ENCODE peak calls at places on chromosomes 4 and X, in ten cellular contexts. N is neural progenitor cell, X is Peyer's patch, M is astrocyte of the spinal cord, A is WTC11, B is fibroblast of mammary gland, I is astrocyte, J is sigmoid colon, Q is choroid plexus epithelial cell, G is GM13976. H is an unnamed sample.

GRCh38 chr4:73161527-73162185 is 92.1 kb upstream of the COX18 start:
- DNase-seq in N (no peak), X (no peak), M (no peak), A (no peak), B (no peak), I (no peak), J (no peak), Q (no peak), G (no peak), H (no peak)

GRCh38 chrX:124190440-124190839 is 142.0 kb upstream of the TEX13D start:
- DNase-seq in N (no peak), X (no peak), M (no peak), A (no peak), B (no peak), I (no peak), J (no peak), Q (no peak), G (no peak), H (no peak)

GRCh38 chrX:2894885-2895292 is 34.2 kb downstream of the ARSD start:
- DNase-seq in N (no peak), X (no peak), M (no peak), A (no peak), B (peak; percentile 26), I (peak; percentile 20), J (peak; percentile 88), Q (peak; percentile 41), G (no peak), H (no peak)

GRCh38 chr4:148445071-148445902 is 3.1 kb upstream of the NR3C2 start:
- DNase-seq in N (peak; percentile 85), X (peak; percentile 88), M (no peak), A (peak; percentile 70), B (no peak), I (no peak), J (peak; percentile 85), Q (no peak), G (peak; percentile 53), H (peak; percentile 94)

GRCh38 chr4:83438719-83439118 is 16.9 kb downstream of the HELQ start:
- DNase-seq in N (no peak), X (no peak), M (no peak), A (no peak), B (peak; percentile 4), I (no peak), J (no peak), Q (no peak), G (no peak), H (no peak)

GRCh38 chrX:39922926-39923325 is 174.8 kb downstream of the BCOR start:
- DNase-seq in N (no peak), X (no peak), M (no peak), A (no peak), B (no peak), I (no peak), J (no peak), Q (no peak), G (no peak), H (no peak)

GRCh38 chr4:56892686-56893085 is 15.0 kb upstream of the REST start:
- DNase-seq in N (no peak), X (no peak), M (no peak), A (no peak), B (no peak), I (no peak), J (no peak), Q (no peak), G (no peak), H (no peak)

GRCh38 chr4:156609421-156609820 is 362.2 kb downstream of the PDGFC start:
- DNase-seq in N (no peak), X (no peak), M (no peak), A (no peak), B (no peak), I (peak; percentile 22), J (no peak), Q (no peak), G (no peak), H (no peak)

GRCh38 chrX:114924423-114924822 is 93.0 kb downstream of the IL13RA2 start:
- DNase-seq in N (no peak), X (no peak), M (no peak), A (no peak), B (no peak), I (no peak), J (no peak), Q (peak; percentile 23), G (no peak), H (no peak)

GRCh38 chr4:158778712-158779111 is 9.9 kb downstream of the FNIP2 start:
- DNase-seq in N (no peak), X (no peak), M (no peak), A (no peak), B (no peak), I (peak; percentile 45), J (no peak), Q (no peak), G (no peak), H (no peak)

GRCh38 chrX:29903365-29903764 is 312.0 kb upstream of the MAGEB2 start:
- DNase-seq in N (no peak), X (no peak), M (peak; percentile 13), A (no peak), B (peak; percentile 6), I (no peak), J (no peak), Q (peak; percentile 40), G (no peak), H (no peak)

GRCh38 chr4:90095000-90095399 is 32.2 kb upstream of the CCSER1 start:
- DNase-seq in N (peak; percentile 33), X (no peak), M (peak; percentile 30), A (no peak), B (no peak), I (no peak), J (no peak), Q (no peak), G (no peak), H (no peak)

GRCh38 chrX:44675364-44676024 is 132.8 kb upstream of the FUNDC1 start:
- DNase-seq in N (no peak), X (no peak), M (peak; percentile 84), A (no peak), B (peak; percentile 97), I (peak; percentile 95), J (peak; percentile 67), Q (peak; percentile 65), G (no peak), H (no peak)

GRCh38 chr4:108512615-108513505 is 107.5 kb upstream of the RPL34 start:
- DNase-seq in N (peak; percentile 72), X (no peak), M (peak; percentile 79), A (peak; percentile 51), B (peak; percentile 59), I (peak; percentile 56), J (no peak), Q (peak; percentile 86), G (no peak), H (no peak)
- TF ChIP-seq CTCF in N (peak; percentile 61), X (no peak), M (peak; percentile 72), A (no peak), B (peak; percentile 43), I (peak; percentile 51), J (no peak), Q (peak; percentile 78), G (peak; percentile 10), H (no peak)

DNA sequence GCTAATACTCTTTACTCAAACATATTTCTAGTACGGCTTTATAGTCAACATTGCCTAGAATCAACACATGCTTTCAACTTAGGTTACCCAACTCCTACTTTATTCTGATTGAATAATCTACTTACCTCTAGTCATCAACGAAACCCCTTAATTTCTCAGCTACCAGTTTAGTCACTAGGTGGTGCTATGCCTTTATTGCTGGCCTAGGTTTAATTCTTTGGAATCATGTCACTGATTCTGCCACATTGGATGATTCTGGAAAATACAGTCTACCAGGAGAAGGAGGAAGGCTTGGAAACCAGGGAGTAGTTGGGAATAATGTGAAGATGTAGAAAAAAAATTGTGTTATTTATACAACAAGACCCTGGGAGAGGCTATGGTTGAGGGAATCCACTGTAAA is 167.7 kb downstream of the DCAF12L2 start:
- DNase-seq in N (peak; percentile 19), X (no peak), M (no peak), A (no peak), B (peak; percentile 2), I (no peak), J (no peak), Q (peak; percentile 0), G (no peak), H (no peak)
- TF ChIP-seq CTCF in N (peak; percentile 65), X (no peak), M (no peak), A (no peak), B (peak; percentile 39), I (peak; percentile 17), J (no peak), Q (no peak), G (peak; percentile 26), H (no peak)

GRCh38 chrX:108292053-108292452 is 146.2 kb downstream of the COL4A6 start:
- DNase-seq in N (no peak), X (no peak), M (no peak), A (no peak), B (no peak), I (no peak), J (no peak), Q (no peak), G (no peak), H (no peak)

GRCh38 chrX:108299704-108300103 is 138.5 kb downstream of the COL4A6 start:
- DNase-seq in N (no peak), X (no peak), M (no peak), A (no peak), B (no peak), I (no peak), J (no peak), Q (no peak), G (no peak), H (no peak)

GRCh38 chrX:108299101-108299591 is 139.1 kb downstream of the COL4A6 start:
- DNase-seq in N (peak; percentile 2), X (no peak), M (peak; percentile 43), A (no peak), B (peak; percentile 20), I (peak; percentile 18), J (no peak), Q (peak; percentile 78), G (no peak), H (no peak)

GRCh38 chrX:108298165-108298602 is 140.0 kb downstream of the COL4A6 start:
- DNase-seq in N (no peak), X (no peak), M (no peak), A (no peak), B (no peak), I (no peak), J (no peak), Q (no peak), G (peak; percentile 1), H (peak; percentile 66)

GRCh38 chrX:108297290-108297689 is 140.9 kb downstream of the COL4A6 start:
- DNase-seq in N (no peak), X (no peak), M (no peak), A (no peak), B (no peak), I (no peak), J (no peak), Q (no peak), G (no peak), H (no peak)
- TF ChIP-seq CTCF in N (no peak), X (no peak), M (no peak), A (no peak), B (peak; percentile 6), I (no peak), J (no peak), Q (no peak), G (no peak), H (no peak)

DNA sequence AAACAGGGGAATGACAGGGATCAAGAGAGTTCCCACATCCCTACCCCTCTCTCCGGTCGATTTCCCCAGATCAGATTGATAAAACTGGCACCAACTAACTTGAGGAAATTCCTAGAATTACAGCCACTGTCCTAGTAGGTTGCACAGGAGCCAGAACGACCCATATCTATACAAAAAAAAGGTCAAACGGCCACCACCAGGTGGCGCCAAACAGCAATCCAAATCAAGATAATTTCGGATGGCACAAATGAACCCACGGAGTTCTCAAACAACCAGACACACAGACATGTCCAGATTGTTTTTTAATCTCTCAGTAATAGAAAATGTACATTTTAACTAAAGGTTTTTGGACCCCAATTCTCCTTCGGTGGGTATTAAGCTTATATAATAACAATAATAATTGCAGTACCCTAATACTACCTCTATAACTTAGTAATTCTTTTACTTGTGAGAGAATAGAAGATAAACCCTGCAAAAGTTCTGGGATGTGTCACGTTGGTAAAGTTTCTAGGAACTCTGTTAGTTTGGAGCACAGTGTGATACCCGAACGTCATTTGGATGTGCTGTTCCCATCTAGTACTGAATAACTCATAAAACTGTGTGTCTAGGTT is 212.6 kb downstream of the SPOCK3 start:
- DNase-seq in N (peak; percentile 80), X (peak; percentile 56), M (peak; percentile 78), A (peak; percentile 69), B (peak; percentile 67), I (peak; percentile 12), J (peak; percentile 66), Q (peak; percentile 81), G (peak; percentile 7), H (peak; percentile 74)
- TF ChIP-seq CTCF in N (peak; percentile 88), X (peak; percentile 73), M (peak; percentile 70), A (peak; percentile 74), B (peak; percentile 71), I (peak; percentile 85), J (no peak), Q (peak; percentile 86), G (peak; percentile 66), H (peak; percentile 60)

H was measured in spleen.